ENCODE peak calls at places on chromosomes 12 and 14, in eight cellular contexts. One of them, this sample, is unnamed.

GRCh38 chr14:68977741-68978549 is 1.2 kb downstream of the ACTN1 start:
- DNase-seq in activated naive CD4-positive, alpha-beta T cell treated with anti-CD3 and anti-CD28 coated beads, Interleukin-2, amount 10 ng/mL, durations not matched to agents 7 days and 5 days: peak
- DNase-seq in naive B cell: peak
- DNase-seq in cardiac fibroblast: peak
- DNase-seq in GM20000: peak
- DNase-seq in endothelial cell: peak
- DNase-seq in SIG-M5: no peak
- DNase-seq in heart left ventricle: peak
- DNase-seq in this sample: peak

GRCh38 chr12:47862157-47862556 is 42.5 kb upstream of the HDAC7 start:
- DNase-seq in activated naive CD4-positive, alpha-beta T cell treated with anti-CD3 and anti-CD28 coated beads, Interleukin-2, amount 10 ng/mL, durations not matched to agents 7 days and 5 days: no peak
- DNase-seq in naive B cell: no peak
- DNase-seq in cardiac fibroblast: no peak
- DNase-seq in GM20000: no peak
- DNase-seq in endothelial cell: no peak
- DNase-seq in SIG-M5: no peak
- DNase-seq in heart left ventricle: no peak
- DNase-seq in this sample: no peak

GRCh38 chr14:104665663-104666522 is 23.5 kb upstream of the INF2 start:
- DNase-seq in activated naive CD4-positive, alpha-beta T cell treated with anti-CD3 and anti-CD28 coated beads, Interleukin-2, amount 10 ng/mL, durations not matched to agents 7 days and 5 days: peak
- DNase-seq in naive B cell: no peak
- DNase-seq in cardiac fibroblast: no peak
- DNase-seq in GM20000: no peak
- DNase-seq in endothelial cell: no peak
- DNase-seq in SIG-M5: no peak
- DNase-seq in heart left ventricle: no peak
- DNase-seq in this sample: peak

GRCh38 chr14:92135269-92135668 is 13.5 kb downstream of the CPSF2 start:
- DNase-seq in activated naive CD4-positive, alpha-beta T cell treated with anti-CD3 and anti-CD28 coated beads, Interleukin-2, amount 10 ng/mL, durations not matched to agents 7 days and 5 days: no peak
- DNase-seq in naive B cell: no peak
- DNase-seq in cardiac fibroblast: peak
- DNase-seq in GM20000: no peak
- DNase-seq in endothelial cell: no peak
- DNase-seq in SIG-M5: no peak
- DNase-seq in heart left ventricle: no peak
- DNase-seq in this sample: peak

GRCh38 chr12:89083491-89083890 is 268.8 kb downstream of the DUSP6 start:
- DNase-seq in activated naive CD4-positive, alpha-beta T cell treated with anti-CD3 and anti-CD28 coated beads, Interleukin-2, amount 10 ng/mL, durations not matched to agents 7 days and 5 days: no peak
- DNase-seq in naive B cell: no peak
- DNase-seq in cardiac fibroblast: no peak
- DNase-seq in GM20000: no peak
- DNase-seq in endothelial cell: no peak
- DNase-seq in SIG-M5: no peak
- DNase-seq in heart left ventricle: no peak
- DNase-seq in this sample: no peak

GRCh38 chr12:118061876-118062791 is 1.2 kb upstream of the WSB2 start:
- DNase-seq in activated naive CD4-positive, alpha-beta T cell treated with anti-CD3 and anti-CD28 coated beads, Interleukin-2, amount 10 ng/mL, durations not matched to agents 7 days and 5 days: peak
- DNase-seq in naive B cell: no peak
- DNase-seq in cardiac fibroblast: peak
- DNase-seq in GM20000: peak
- DNase-seq in endothelial cell: peak
- DNase-seq in SIG-M5: no peak
- DNase-seq in heart left ventricle: peak
- DNase-seq in this sample: peak

GRCh38 chr12:32261638-32262037 is 137.7 kb upstream of the FGD4 start:
- DNase-seq in activated naive CD4-positive, alpha-beta T cell treated with anti-CD3 and anti-CD28 coated beads, Interleukin-2, amount 10 ng/mL, durations not matched to agents 7 days and 5 days: peak
- DNase-seq in naive B cell: no peak
- DNase-seq in cardiac fibroblast: no peak
- DNase-seq in GM20000: no peak
- DNase-seq in endothelial cell: no peak
- DNase-seq in SIG-M5: no peak
- DNase-seq in heart left ventricle: no peak
- DNase-seq in this sample: no peak

GRCh38 chr14:34059925-34060746 is 109.3 kb upstream of the EGLN3 start:
- DNase-seq in activated naive CD4-positive, alpha-beta T cell treated with anti-CD3 and anti-CD28 coated beads, Interleukin-2, amount 10 ng/mL, durations not matched to agents 7 days and 5 days: peak
- DNase-seq in naive B cell: peak
- DNase-seq in cardiac fibroblast: peak
- DNase-seq in GM20000: peak
- DNase-seq in endothelial cell: peak
- DNase-seq in SIG-M5: no peak
- DNase-seq in heart left ventricle: peak
- DNase-seq in this sample: peak

GRCh38 chr12:55932546-55932919 is 1.6 kb downstream of the DGKA start:
- DNase-seq in activated naive CD4-positive, alpha-beta T cell treated with anti-CD3 and anti-CD28 coated beads, Interleukin-2, amount 10 ng/mL, durations not matched to agents 7 days and 5 days: peak
- DNase-seq in naive B cell: peak
- DNase-seq in cardiac fibroblast: peak
- DNase-seq in GM20000: peak
- DNase-seq in endothelial cell: no peak
- DNase-seq in SIG-M5: no peak
- DNase-seq in heart left ventricle: no peak
- DNase-seq in this sample: peak

GRCh38 chr12:131943389-131943788 is 6.4 kb upstream of the EP400 start:
- DNase-seq in activated naive CD4-positive, alpha-beta T cell treated with anti-CD3 and anti-CD28 coated beads, Interleukin-2, amount 10 ng/mL, durations not matched to agents 7 days and 5 days: peak
- DNase-seq in naive B cell: no peak
- DNase-seq in cardiac fibroblast: no peak
- DNase-seq in GM20000: no peak
- DNase-seq in endothelial cell: no peak
- DNase-seq in SIG-M5: no peak
- DNase-seq in heart left ventricle: no peak
- DNase-seq in this sample: no peak

GRCh38 chr12:55874465-55874864 is 31.7 kb upstream of the MMP19 start:
- DNase-seq in activated naive CD4-positive, alpha-beta T cell treated with anti-CD3 and anti-CD28 coated beads, Interleukin-2, amount 10 ng/mL, durations not matched to agents 7 days and 5 days: no peak
- DNase-seq in naive B cell: no peak
- DNase-seq in cardiac fibroblast: no peak
- DNase-seq in GM20000: no peak
- DNase-seq in endothelial cell: no peak
- DNase-seq in SIG-M5: no peak
- DNase-seq in heart left ventricle: no peak
- DNase-seq in this sample: no peak

GRCh38 chr12:115946867-115947695 is 330.4 kb downstream of the MED13L start:
- DNase-seq in activated naive CD4-positive, alpha-beta T cell treated with anti-CD3 and anti-CD28 coated beads, Interleukin-2, amount 10 ng/mL, durations not matched to agents 7 days and 5 days: no peak
- DNase-seq in naive B cell: no peak
- DNase-seq in cardiac fibroblast: peak
- DNase-seq in GM20000: no peak
- DNase-seq in endothelial cell: no peak
- DNase-seq in SIG-M5: no peak
- DNase-seq in heart left ventricle: no peak
- DNase-seq in this sample: peak

GRCh38 chr12:100797786-100798580 is 3.4 kb downstream of the ANO4 start:
- DNase-seq in activated naive CD4-positive, alpha-beta T cell treated with anti-CD3 and anti-CD28 coated beads, Interleukin-2, amount 10 ng/mL, durations not matched to agents 7 days and 5 days: no peak
- DNase-seq in naive B cell: no peak
- DNase-seq in cardiac fibroblast: no peak
- DNase-seq in GM20000: no peak
- DNase-seq in endothelial cell: no peak
- DNase-seq in SIG-M5: no peak
- DNase-seq in heart left ventricle: no peak
- DNase-seq in this sample: no peak

GRCh38 chr14:55446127-55446736 is 5.8 kb upstream of the TBPL2 start:
- DNase-seq in activated naive CD4-positive, alpha-beta T cell treated with anti-CD3 and anti-CD28 coated beads, Interleukin-2, amount 10 ng/mL, durations not matched to agents 7 days and 5 days: peak
- DNase-seq in naive B cell: peak
- DNase-seq in cardiac fibroblast: peak
- DNase-seq in GM20000: peak
- DNase-seq in endothelial cell: peak
- DNase-seq in SIG-M5: no peak
- DNase-seq in heart left ventricle: no peak
- DNase-seq in this sample: peak

GRCh38 chr12:116161588-116161987 is 115.9 kb downstream of the MED13L start:
- DNase-seq in activated naive CD4-positive, alpha-beta T cell treated with anti-CD3 and anti-CD28 coated beads, Interleukin-2, amount 10 ng/mL, durations not matched to agents 7 days and 5 days: no peak
- DNase-seq in naive B cell: no peak
- DNase-seq in cardiac fibroblast: peak
- DNase-seq in GM20000: no peak
- DNase-seq in endothelial cell: no peak
- DNase-seq in SIG-M5: no peak
- DNase-seq in heart left ventricle: no peak
- DNase-seq in this sample: peak

GRCh38 chr12:89236237-89236636 is 116.1 kb downstream of the DUSP6 start:
- DNase-seq in activated naive CD4-positive, alpha-beta T cell treated with anti-CD3 and anti-CD28 coated beads, Interleukin-2, amount 10 ng/mL, durations not matched to agents 7 days and 5 days: no peak
- DNase-seq in naive B cell: no peak
- DNase-seq in cardiac fibroblast: peak
- DNase-seq in GM20000: no peak
- DNase-seq in endothelial cell: no peak
- DNase-seq in SIG-M5: no peak
- DNase-seq in heart left ventricle: no peak
- DNase-seq in this sample: peak

GRCh38 chr12:41531147-41531829 is 343.2 kb downstream of the PDZRN4 start:
- DNase-seq in activated naive CD4-positive, alpha-beta T cell treated with anti-CD3 and anti-CD28 coated beads, Interleukin-2, amount 10 ng/mL, durations not matched to agents 7 days and 5 days: no peak
- DNase-seq in naive B cell: no peak
- DNase-seq in cardiac fibroblast: peak
- DNase-seq in GM20000: no peak
- DNase-seq in endothelial cell: no peak
- DNase-seq in SIG-M5: no peak
- DNase-seq in heart left ventricle: peak
- DNase-seq in this sample: no peak

GRCh38 chr12:67910360-67911292 is 78.6 kb upstream of the IFNG-AS1 start:
- DNase-seq in activated naive CD4-positive, alpha-beta T cell treated with anti-CD3 and anti-CD28 coated beads, Interleukin-2, amount 10 ng/mL, durations not matched to agents 7 days and 5 days: no peak
- DNase-seq in naive B cell: no peak
- DNase-seq in cardiac fibroblast: peak
- DNase-seq in GM20000: no peak
- DNase-seq in endothelial cell: no peak
- DNase-seq in SIG-M5: no peak
- DNase-seq in heart left ventricle: no peak
- DNase-seq in this sample: no peak

GRCh38 chr14:93160353-93160801 is 24.3 kb downstream of the MOAP1 start:
- DNase-seq in activated naive CD4-positive, alpha-beta T cell treated with anti-CD3 and anti-CD28 coated beads, Interleukin-2, amount 10 ng/mL, durations not matched to agents 7 days and 5 days: no peak
- DNase-seq in naive B cell: no peak
- DNase-seq in cardiac fibroblast: peak
- DNase-seq in GM20000: no peak
- DNase-seq in endothelial cell: no peak
- DNase-seq in SIG-M5: no peak
- DNase-seq in heart left ventricle: no peak
- DNase-seq in this sample: peak

GRCh38 chr12:19443585-19443984 is 4.3 kb downstream of the AEBP2 start:
- DNase-seq in activated naive CD4-positive, alpha-beta T cell treated with anti-CD3 and anti-CD28 coated beads, Interleukin-2, amount 10 ng/mL, durations not matched to agents 7 days and 5 days: no peak
- DNase-seq in naive B cell: no peak
- DNase-seq in cardiac fibroblast: no peak
- DNase-seq in GM20000: no peak
- DNase-seq in endothelial cell: no peak
- DNase-seq in SIG-M5: no peak
- DNase-seq in heart left ventricle: no peak
- DNase-seq in this sample: no peak

GRCh38 chr12:49555631-49556390 is 12.1 kb downstream of the MCRS1 start:
- DNase-seq in activated naive CD4-positive, alpha-beta T cell treated with anti-CD3 and anti-CD28 coated beads, Interleukin-2, amount 10 ng/mL, durations not matched to agents 7 days and 5 days: peak
- DNase-seq in naive B cell: no peak
- DNase-seq in cardiac fibroblast: no peak
- DNase-seq in GM20000: no peak
- DNase-seq in endothelial cell: no peak
- DNase-seq in SIG-M5: no peak
- DNase-seq in heart left ventricle: no peak
- DNase-seq in this sample: no peak

GRCh38 chr12:62933220-62933870 is 1.6 kb downstream of the PPM1H start:
- DNase-seq in activated naive CD4-positive, alpha-beta T cell treated with anti-CD3 and anti-CD28 coated beads, Interleukin-2, amount 10 ng/mL, durations not matched to agents 7 days and 5 days: no peak
- DNase-seq in naive B cell: no peak
- DNase-seq in cardiac fibroblast: peak
- DNase-seq in GM20000: no peak
- DNase-seq in endothelial cell: peak
- DNase-seq in SIG-M5: no peak
- DNase-seq in heart left ventricle: peak
- DNase-seq in this sample: peak

GRCh38 chr14:22070119-22070982 is 396.7 kb upstream of the OR4E1 start:
- DNase-seq in activated naive CD4-positive, alpha-beta T cell treated with anti-CD3 and anti-CD28 coated beads, Interleukin-2, amount 10 ng/mL, durations not matched to agents 7 days and 5 days: peak
- DNase-seq in naive B cell: peak
- DNase-seq in cardiac fibroblast: no peak
- DNase-seq in GM20000: peak
- DNase-seq in endothelial cell: peak
- DNase-seq in SIG-M5: no peak
- DNase-seq in heart left ventricle: peak
- DNase-seq in this sample: no peak

GRCh38 chr14:65101631-65102440 is 481 bp downstream of the MAX start:
- DNase-seq in activated naive CD4-positive, alpha-beta T cell treated with anti-CD3 and anti-CD28 coated beads, Interleukin-2, amount 10 ng/mL, durations not matched to agents 7 days and 5 days: peak
- DNase-seq in naive B cell: peak
- DNase-seq in cardiac fibroblast: no peak
- DNase-seq in GM20000: no peak
- DNase-seq in endothelial cell: peak
- DNase-seq in SIG-M5: no peak
- DNase-seq in heart left ventricle: peak
- DNase-seq in this sample: peak

GRCh38 chr12:56079729-56080555 is at the start of gene ERBB3:
- DNase-seq in activated naive CD4-positive, alpha-beta T cell treated with anti-CD3 and anti-CD28 coated beads, Interleukin-2, amount 10 ng/mL, durations not matched to agents 7 days and 5 days: peak
- DNase-seq in naive B cell: peak
- DNase-seq in cardiac fibroblast: peak
- DNase-seq in GM20000: peak
- DNase-seq in endothelial cell: peak
- DNase-seq in SIG-M5: no peak
- DNase-seq in heart left ventricle: peak
- DNase-seq in this sample: peak

GRCh38 chr14:49879683-49880204 is 13.1 kb upstream of the ARF6 start:
- DNase-seq in activated naive CD4-positive, alpha-beta T cell treated with anti-CD3 and anti-CD28 coated beads, Interleukin-2, amount 10 ng/mL, durations not matched to agents 7 days and 5 days: peak
- DNase-seq in naive B cell: peak
- DNase-seq in cardiac fibroblast: peak
- DNase-seq in GM20000: peak
- DNase-seq in endothelial cell: peak
- DNase-seq in SIG-M5: peak
- DNase-seq in heart left ventricle: no peak
- DNase-seq in this sample: peak

GRCh38 chr12:112885204-112885603 is 21.6 kb upstream of the OAS1 start:
- DNase-seq in activated naive CD4-positive, alpha-beta T cell treated with anti-CD3 and anti-CD28 coated beads, Interleukin-2, amount 10 ng/mL, durations not matched to agents 7 days and 5 days: no peak
- DNase-seq in naive B cell: no peak
- DNase-seq in cardiac fibroblast: no peak
- DNase-seq in GM20000: no peak
- DNase-seq in endothelial cell: no peak
- DNase-seq in SIG-M5: no peak
- DNase-seq in heart left ventricle: no peak
- DNase-seq in this sample: no peak

GRCh38 chr12:110249105-110249504 is 31.9 kb upstream of the ATP2A2 start:
- DNase-seq in activated naive CD4-positive, alpha-beta T cell treated with anti-CD3 and anti-CD28 coated beads, Interleukin-2, amount 10 ng/mL, durations not matched to agents 7 days and 5 days: no peak
- DNase-seq in naive B cell: no peak
- DNase-seq in cardiac fibroblast: no peak
- DNase-seq in GM20000: no peak
- DNase-seq in endothelial cell: no peak
- DNase-seq in SIG-M5: no peak
- DNase-seq in heart left ventricle: no peak
- DNase-seq in this sample: peak

GRCh38 chr12:120224304-120225199 is 23.6 kb upstream of the RPLP0 start:
- DNase-seq in activated naive CD4-positive, alpha-beta T cell treated with anti-CD3 and anti-CD28 coated beads, Interleukin-2, amount 10 ng/mL, durations not matched to agents 7 days and 5 days: no peak
- DNase-seq in naive B cell: peak
- DNase-seq in cardiac fibroblast: no peak
- DNase-seq in GM20000: no peak
- DNase-seq in endothelial cell: no peak
- DNase-seq in SIG-M5: no peak
- DNase-seq in heart left ventricle: no peak
- DNase-seq in this sample: peak

GRCh38 chr14:74281069-74281468 is 21.7 kb downstream of the ABCD4 start:
- DNase-seq in activated naive CD4-positive, alpha-beta T cell treated with anti-CD3 and anti-CD28 coated beads, Interleukin-2, amount 10 ng/mL, durations not matched to agents 7 days and 5 days: no peak
- DNase-seq in naive B cell: no peak
- DNase-seq in cardiac fibroblast: no peak
- DNase-seq in GM20000: no peak
- DNase-seq in endothelial cell: no peak
- DNase-seq in SIG-M5: no peak
- DNase-seq in heart left ventricle: peak
- DNase-seq in this sample: no peak

GRCh38 chr12:71397433-71397954 is 42.1 kb upstream of the LGR5 start:
- DNase-seq in activated naive CD4-positive, alpha-beta T cell treated with anti-CD3 and anti-CD28 coated beads, Interleukin-2, amount 10 ng/mL, durations not matched to agents 7 days and 5 days: no peak
- DNase-seq in naive B cell: no peak
- DNase-seq in cardiac fibroblast: peak
- DNase-seq in GM20000: no peak
- DNase-seq in endothelial cell: no peak
- DNase-seq in SIG-M5: no peak
- DNase-seq in heart left ventricle: no peak
- DNase-seq in this sample: no peak

GRCh38 chr12:66862586-66862985 is 183.7 kb upstream of the GRIP1 start:
- DNase-seq in activated naive CD4-positive, alpha-beta T cell treated with anti-CD3 and anti-CD28 coated beads, Interleukin-2, amount 10 ng/mL, durations not matched to agents 7 days and 5 days: no peak
- DNase-seq in naive B cell: no peak
- DNase-seq in cardiac fibroblast: no peak
- DNase-seq in GM20000: no peak
- DNase-seq in endothelial cell: no peak
- DNase-seq in SIG-M5: no peak
- DNase-seq in heart left ventricle: no peak
- DNase-seq in this sample: no peak

GRCh38 chr12:110107369-110108281 is 16.5 kb upstream of the IFT81 start:
- DNase-seq in activated naive CD4-positive, alpha-beta T cell treated with anti-CD3 and anti-CD28 coated beads, Interleukin-2, amount 10 ng/mL, durations not matched to agents 7 days and 5 days: no peak
- DNase-seq in naive B cell: no peak
- DNase-seq in cardiac fibroblast: peak
- DNase-seq in GM20000: no peak
- DNase-seq in endothelial cell: no peak
- DNase-seq in SIG-M5: no peak
- DNase-seq in heart left ventricle: no peak
- DNase-seq in this sample: no peak

GRCh38 chr14:96929969-96930368 is 132.8 kb downstream of the VRK1 start:
- DNase-seq in activated naive CD4-positive, alpha-beta T cell treated with anti-CD3 and anti-CD28 coated beads, Interleukin-2, amount 10 ng/mL, durations not matched to agents 7 days and 5 days: no peak
- DNase-seq in naive B cell: no peak
- DNase-seq in cardiac fibroblast: no peak
- DNase-seq in GM20000: no peak
- DNase-seq in endothelial cell: no peak
- DNase-seq in SIG-M5: no peak
- DNase-seq in heart left ventricle: no peak
- DNase-seq in this sample: no peak

This sample was measured in DMS53.